ENCODE peak calls at places on chromosomes 4 and X, in six cellular contexts. V, A, S, I, L and U are unnamed samples.

GRCh38 chrX:50152421-50152820 is 48.4 kb downstream of the AKAP4 start:
- DNase-seq in S (no peak), L (no peak), I (no peak), V (no peak), A (no peak), U (no peak)

GRCh38 chr4:70841951-70842350 is 2.3 kb upstream of the GRSF1 start:
- DNase-seq in L (no peak), V (no peak), S (no peak), A (no peak), I (no peak), U (no peak)

GRCh38 chr4:95251568-95251967 is 297.2 kb downstream of the UNC5C start:
- DNase-seq in V (no peak), I (no peak), S (no peak), A (no peak), L (no peak), U (no peak)

GRCh38 chr4:85734446-85734845 is 259.5 kb downstream of the ARHGAP24 start:
- DNase-seq in V (no peak), A (no peak), I (no peak), L (no peak), S (no peak), U (no peak)

GRCh38 chr4:25442863-25443307 is 65.8 kb downstream of the ANAPC4 start:
- DNase-seq in I (no peak), V (no peak), L (no peak), S (no peak), A (no peak), U (no peak)

GRCh38 chr4:82688091-82688815 is 110.3 kb downstream of the SCD5 start:
- DNase-seq in V (no peak), I (no peak), A (no peak), L (no peak), S (no peak), U (no peak)

GRCh38 chr4:26257850-26258249 is 63.0 kb upstream of the RBPJ start:
- DNase-seq in S (no peak), V (no peak), A (no peak), I (no peak), L (no peak), U (no peak)

GRCh38 chr4:150072906-150073714 is 5.1 kb upstream of the DCLK2 start:
- DNase-seq in A (no peak), V (no peak), S (no peak), I (no peak), L (no peak), U (no peak)

GRCh38 chrX:110066488-110067225 is 63.7 kb downstream of the TMEM164 start:
- DNase-seq in S (no peak), V (no peak), L (no peak), A (peak; percentile 24), I (no peak), U (no peak)

GRCh38 chrX:109886122-109886761 is 116.7 kb upstream of the TMEM164 start:
- DNase-seq in A (no peak), S (no peak), L (peak; percentile 35), I (peak; percentile 34), V (peak; percentile 61), U (no peak)

GRCh38 chrX:109931677-109932076 is 71.2 kb upstream of the TMEM164 start:
- DNase-seq in L (no peak), I (no peak), V (no peak), A (no peak), S (no peak), U (no peak)

GRCh38 chr4:108345862-108346530 is 177.3 kb upstream of the LEF1 start:
- DNase-seq in L (no peak), I (no peak), S (no peak), V (no peak), A (no peak), U (no peak)

GRCh38 chr4:178598672-178599071 is 1156.4 kb upstream of the AGA start:
- DNase-seq in L (no peak), I (no peak), A (no peak), V (no peak), S (no peak), U (no peak)

GRCh38 chr4:1544861-1545275 is 138.6 kb upstream of the NKX1-1 start:
- DNase-seq in V (no peak), S (no peak), I (peak; percentile 17), A (peak; percentile 29), L (no peak), U (no peak)

GRCh38 chr4:86940920-86941460 is 6.2 kb downstream of the AFF1 start:
- DNase-seq in I (no peak), A (no peak), L (no peak), V (no peak), S (no peak), U (no peak)

GRCh38 chrX:53831662-53832635 is 145.4 kb upstream of the HUWE1 start:
- DNase-seq in S (peak; percentile 3), L (peak; percentile 50), V (peak; percentile 70), A (no peak), I (peak; percentile 19), U (no peak)

GRCh38 chrX:24117288-24117687 is 32.2 kb upstream of the ZFX start:
- DNase-seq in L (no peak), I (no peak), A (no peak), V (no peak), S (no peak), U (no peak)

GRCh38 chr4:94827481-94828110 is 69.8 kb downstream of the BMPR1B start:
- DNase-seq in L (no peak), I (no peak), V (no peak), S (no peak), A (no peak), U (no peak)

GRCh38 chr4:140718240-140718639 is 37.9 kb downstream of the TBC1D9 start:
- DNase-seq in V (no peak), S (no peak), A (no peak), L (no peak), I (no peak), U (no peak)

GRCh38 chr4:154507170-154507569 is 15.6 kb upstream of the DCHS2 start:
- DNase-seq in L (no peak), S (no peak), V (no peak), A (no peak), I (no peak), U (no peak)